ENCODE peak calls at places on chromosomes 12 and 14, in eight cellular contexts. G, U, X, R, P, O, N and V are unnamed samples.

GRCh38 chr12:33514893-33515292 is 75.3 kb upstream of the SYT10 start:
- DNase-seq in P (peak; percentile 47), R (no peak), X (no peak), O (no peak), U (no peak), N (no peak), G (no peak), V (no peak)

GRCh38 chr12:1593232-1594044 is 943 bp downstream of the FBXL14 start:
- DNase-seq in O (peak; percentile 59), R (peak; percentile 63), G (no peak), N (no peak), P (peak; percentile 87), U (peak; percentile 70), X (peak; percentile 61), V (no peak)

GRCh38 chr12:42846782-42847181 is 257.2 kb upstream of the PRICKLE1 start:
- DNase-seq in U (no peak), N (no peak), G (no peak), O (no peak), P (peak; percentile 62), R (no peak), X (no peak), V (no peak)

GRCh38 chr12:67276469-67276868 is 7.3 kb downstream of the CAND1 start:
- DNase-seq in G (no peak), U (no peak), O (no peak), N (no peak), X (no peak), R (no peak), P (no peak), V (no peak)

GRCh38 chr14:92584856-92585255 is 71.3 kb downstream of the RIN3 start:
- DNase-seq in P (no peak), R (peak; percentile 52), O (no peak), G (no peak), U (no peak), N (no peak), X (no peak), V (no peak)

GRCh38 chr14:94227029-94227428 is 52.9 kb downstream of the PPP4R4 start:
- DNase-seq in N (no peak), G (no peak), R (no peak), O (no peak), P (no peak), X (no peak), U (no peak), V (no peak)

GRCh38 chr12:22271036-22271435 is 63.5 kb downstream of the ST8SIA1 start:
- DNase-seq in X (no peak), N (no peak), U (no peak), R (no peak), O (no peak), G (no peak), P (no peak), V (no peak)

GRCh38 chr12:121397521-121397920 is 2.4 kb upstream of the RNF34 start:
- DNase-seq in X (no peak), U (no peak), P (no peak), O (no peak), R (no peak), G (no peak), N (no peak), V (no peak)

GRCh38 chr14:73234586-73235394 is 2.5 kb upstream of the PAPLN start:
- DNase-seq in R (no peak), O (no peak), G (no peak), P (no peak), U (no peak), X (no peak), N (no peak), V (no peak)

GRCh38 chr12:104433061-104433460 is 23.7 kb upstream of the CHST11 start:
- DNase-seq in X (no peak), G (no peak), R (no peak), U (no peak), P (no peak), O (no peak), N (no peak), V (no peak)

GRCh38 chr12:62191747-62192485 is 68.3 kb upstream of the USP15 start:
- DNase-seq in R (no peak), U (peak; percentile 48), O (peak; percentile 19), P (peak; percentile 78), G (no peak), N (no peak), X (peak; percentile 15), V (no peak)

GRCh38 chr12:55934773-55935172 is 3.8 kb downstream of the DGKA start:
- DNase-seq in X (no peak), P (no peak), O (no peak), U (no peak), G (no peak), R (no peak), N (no peak), V (no peak)

GRCh38 chr12:104485651-104486341 is 29.0 kb downstream of the CHST11 start:
- DNase-seq in N (no peak), G (no peak), U (no peak), O (no peak), X (no peak), R (no peak), P (no peak), V (no peak)

GRCh38 chr12:22409071-22409951 is 74.8 kb upstream of the ST8SIA1 start:
- DNase-seq in O (peak; percentile 25), P (peak; percentile 42), R (no peak), U (no peak), N (no peak), G (no peak), X (no peak), V (no peak)

GRCh38 chr12:65195387-65196055 is 26.1 kb downstream of the LEMD3 start:
- DNase-seq in P (no peak), U (no peak), X (no peak), R (no peak), O (no peak), G (no peak), N (no peak), V (no peak)

GRCh38 chr14:30906752-30907658 is 32.6 kb downstream of the COCH start:
- DNase-seq in R (no peak), N (no peak), X (peak; percentile 26), P (no peak), O (no peak), U (no peak), G (no peak), V (no peak)

GRCh38 chr14:100664841-100665425 is 61.8 kb upstream of the DLK1 start:
- DNase-seq in P (peak; percentile 51), U (peak; percentile 85), X (no peak), R (no peak), G (no peak), O (peak; percentile 67), N (no peak), V (no peak)

GRCh38 chr12:78185651-78186050 is 355.0 kb downstream of the NAV3 start:
- DNase-seq in X (no peak), N (no peak), U (no peak), R (no peak), P (no peak), G (no peak), O (no peak), V (no peak)

GRCh38 chr12:62603061-62603810 is 136.6 kb downstream of the MON2 start:
- DNase-seq in N (peak; percentile 89), R (peak; percentile 91), G (peak; percentile 66), P (peak; percentile 90), U (peak; percentile 95), X (peak; percentile 90), O (peak; percentile 90), V (peak; percentile 34)

GRCh38 chr12:62021808-62022207 is 238.4 kb upstream of the USP15 start:
- DNase-seq in R (no peak), O (no peak), N (no peak), U (no peak), G (no peak), X (no peak), P (peak; percentile 80), V (no peak)

GRCh38 chr12:14777271-14777670 is 26.0 kb downstream of the WBP11 start:
- DNase-seq in N (no peak), U (no peak), P (peak; percentile 51), R (no peak), G (no peak), O (no peak), X (no peak), V (no peak)
- H3K27ac ChIP-seq in N (no peak overlapping the region), U (no peak overlapping the region), P (no peak overlapping the region), R (no peak overlapping the region), G (peak overlapping the region; percentile 93), O (no peak overlapping the region), X (no peak overlapping the region), V (peak overlapping the region; percentile 93)

GRCh38 chr12:110540048-110540447 is 37.9 kb downstream of the RAD9B start:
- DNase-seq in N (no peak), P (no peak), X (no peak), G (no peak), O (no peak), U (no peak), R (no peak), V (no peak)

GRCh38 chr12:110536834-110537604 is 34.9 kb downstream of the RAD9B start:
- DNase-seq in O (no peak), R (no peak), U (no peak), N (no peak), X (no peak), G (no peak), P (peak; percentile 29), V (no peak)

GRCh38 chr12:110538869-110539622 is 36.9 kb downstream of the RAD9B start:
- DNase-seq in N (no peak), P (peak; percentile 13), U (peak; percentile 58), X (no peak), O (no peak), R (no peak), G (no peak), V (no peak)

GRCh38 chr12:110534811-110535210 is 32.7 kb downstream of the RAD9B start:
- DNase-seq in X (no peak), U (no peak), G (no peak), P (no peak), R (no peak), N (no peak), O (no peak), V (no peak)

GRCh38 chr12:110537605-110538409 is 35.7 kb downstream of the RAD9B start:
- DNase-seq in O (peak; percentile 58), G (no peak), X (no peak), P (peak; percentile 41), N (peak; percentile 51), U (peak; percentile 93), R (no peak), V (peak; percentile 8)
- H3K4me1 ChIP-seq in O (peaks cover 8% of the 10 kb centered on the region), G (peaks cover 2% of the 10 kb centered on the region), X (no peaks in the 10 kb centered on the region), P (peaks cover 9% of the 10 kb centered on the region), N (peaks cover 3% of the 10 kb centered on the region), U (peaks cover 81% of the 10 kb centered on the region), R (peaks cover 23% of the 10 kb centered on the region), V (peaks cover 37% of the 10 kb centered on the region)

GRCh38 chr14:55864890-55865655 is 253.1 kb upstream of the PELI2 start:
- DNase-seq in U (no peak), O (no peak), P (peak; percentile 72), X (peak; percentile 13), G (no peak), N (no peak), R (no peak), V (no peak)
- TF ChIP-seq CTCF in U (no peak), O (peak; percentile 31), P (peak; percentile 69), X (peak; percentile 27), G (no peak), N (no peak), R (no peak), V (no peak)

GRCh38 chr12:53806689-53807088 is 54.9 kb upstream of the CISTR start:
- DNase-seq in O (no peak), P (no peak), N (no peak), X (no peak), U (no peak), G (no peak), R (no peak), V (no peak)
- H3K27ac ChIP-seq in O (no peak overlapping the region), P (no peak overlapping the region), N (no peak overlapping the region), X (no peak overlapping the region), U (no peak overlapping the region), G (no peak overlapping the region), R (no peak overlapping the region), V (no peak overlapping the region)

GRCh38 chr14:103714063-103714724 is 1.1 kb downstream of the XRCC3 start:
- DNase-seq in O (no peak), N (no peak), G (no peak), U (no peak), P (no peak), X (no peak), R (no peak), V (no peak)
- H3K4me1 ChIP-seq in O (peaks cover 36% of the 10 kb centered on the region), N (peaks cover 17% of the 10 kb centered on the region), G (peaks cover 31% of the 10 kb centered on the region), U (peaks cover 40% of the 10 kb centered on the region), P (peaks cover 11% of the 10 kb centered on the region), X (peaks cover 39% of the 10 kb centered on the region), R (peaks cover 56% of the 10 kb centered on the region), V (peaks cover 74% of the 10 kb centered on the region)